ENCODE peak calls at places on chromosomes 16 and 17, in eight cellular contexts. Z, Y, N, S, E, U, P and Q are unnamed samples. For H3K9me3, the result is how much of the 10 kb centered on the place peaks cover.

GRCh38 chr17:1154704-1155103 is 25.1 kb downstream of the ABR start:
- DNase-seq in Z (peak), U (no peak), E (no peak), S (no peak), P (no peak), N (no peak), Y (no peak), Q (no peak)

GRCh38 chr17:13346996-13347762 is 254.6 kb downstream of the HS3ST3A1 start:
- DNase-seq in Y (no peak), Z (no peak), P (no peak), U (no peak), E (no peak), N (no peak), S (no peak), Q (no peak)

GRCh38 chr16:80103463-80103862 is 437.3 kb upstream of the DYNLRB2 start:
- DNase-seq in E (no peak), S (no peak), Z (no peak), U (no peak), N (no peak), Y (no peak), P (no peak), Q (no peak)

GRCh38 chr16:8183186-8184099 is 406.9 kb downstream of the TMEM114 start:
- DNase-seq in E (no peak), Y (no peak), U (no peak), N (no peak), Z (no peak), P (no peak), S (no peak), Q (no peak)

GRCh38 chr16:27827765-27828164 is 235.7 kb downstream of the GSG1L start:
- DNase-seq in S (no peak), U (no peak), Y (no peak), N (no peak), Z (no peak), P (no peak), E (no peak), Q (no peak)

GRCh38 chr17:43665038-43665386 is 3.3 kb upstream of the MEOX1 start:
- DNase-seq in U (no peak), Y (no peak), P (no peak), S (no peak), Z (no peak), E (no peak), N (no peak), Q (no peak)

GRCh38 chr17:60832206-60832605 is 154.6 kb downstream of the BCAS3 start:
- DNase-seq in N (no peak), P (no peak), E (no peak), U (peak), S (no peak), Z (no peak), Y (no peak), Q (no peak)

GRCh38 chr17:21313320-21313719 is 28.8 kb downstream of the MAP2K3 start:
- DNase-seq in Y (no peak), U (no peak), E (no peak), P (no peak), Z (peak), N (no peak), S (peak), Q (no peak)

GRCh38 chr17:19386974-19387920 is at the start of gene MFAP4:
- DNase-seq in P (peak), U (peak), Z (peak), N (peak), S (peak), E (peak), Y (no peak), Q (no peak)

GRCh38 chr17:14205992-14206461 is 30.6 kb downstream of the CDRT15 start:
- DNase-seq in P (peak), S (no peak), U (no peak), Z (peak), E (no peak), N (peak), Y (peak), Q (no peak)

GRCh38 chr17:3892095-3892998 is 506 bp downstream of the CAMKK1 start:
- DNase-seq in E (peak), Z (peak), N (peak), P (peak), Y (peak), S (peak), U (peak), Q (peak)

GRCh38 chr17:19387921-19388521 is 1.0 kb upstream of the MFAP4 start:
- DNase-seq in U (no peak), S (no peak), E (peak), Z (no peak), N (no peak), Y (no peak), P (no peak), Q (no peak)

GRCh38 chr16:29825145-29826044 is 5.1 kb downstream of the MVP start:
- DNase-seq in E (no peak), N (no peak), P (no peak), Y (no peak), S (peak), U (no peak), Z (peak), Q (no peak)

GRCh38 chr16:65469116-65469515 is 347.3 kb upstream of the CDH11 start:
- DNase-seq in U (no peak), N (no peak), P (no peak), Y (no peak), Z (no peak), E (no peak), S (no peak), Q (no peak)

GRCh38 chr16:67883872-67884261 is 818 bp upstream of the NRN1L start:
- DNase-seq in P (peak), U (peak), E (peak), Y (peak), S (peak), N (peak), Z (peak), Q (peak)

GRCh38 chr16:52906271-52906670 is 146.4 kb downstream of the CHD9NB start:
- DNase-seq in Z (no peak), P (no peak), E (no peak), U (no peak), N (no peak), S (no peak), Y (no peak), Q (no peak)

GRCh38 chr16:81424761-81425160 is 19.8 kb upstream of the CMIP start:
- DNase-seq in Y (no peak), P (no peak), S (no peak), E (no peak), U (no peak), N (no peak), Z (no peak), Q (no peak)

GRCh38 chr16:54284319-54284930 is 2.2 kb downstream of the IRX3 start:
- DNase-seq in Z (peak), E (no peak), Y (no peak), N (peak), P (peak), U (peak), S (no peak), Q (no peak)

GRCh38 chr17:78741644-78742284 is 40.3 kb downstream of the CYTH1 start:
- DNase-seq in E (no peak), Z (no peak), Y (no peak), N (no peak), U (no peak), S (no peak), P (no peak), Q (no peak)

GRCh38 chr16:10408824-10409381 is 23.0 kb downstream of the ATF7IP2 start:
- DNase-seq in Z (no peak), U (no peak), P (no peak), N (no peak), E (no peak), Y (no peak), S (no peak), Q (no peak)

GRCh38 chr16:10405386-10405939 is 19.6 kb downstream of the ATF7IP2 start:
- DNase-seq in P (peak), U (no peak), S (no peak), Y (no peak), N (no peak), E (no peak), Z (no peak), Q (no peak)

GRCh38 chr16:10412935-10413601 is 27.2 kb downstream of the ATF7IP2 start:
- DNase-seq in Y (no peak), N (no peak), S (no peak), Z (no peak), U (no peak), P (no peak), E (no peak), Q (no peak)

GRCh38 chr16:10410469-10410868 is 24.6 kb downstream of the ATF7IP2 start:
- DNase-seq in S (no peak), Z (no peak), U (no peak), Y (no peak), E (no peak), P (no peak), N (no peak), Q (no peak)
- H3K9me3 ChIP-seq in S (under half), Z (under half), U (under half), Y (half or more), E (under half), P (under half), N (under half), Q (under half)

GRCh38 chr16:3388325-3388724 is 12.5 kb downstream of the ZSCAN32 start:
- DNase-seq in N (no peak), U (no peak), S (no peak), Y (no peak), E (no peak), Z (no peak), P (no peak), Q (no peak)
- H3K9me3 ChIP-seq in N (under half), U (under half), S (half or more), Y (half or more), E (half or more), Z (under half), P (half or more), Q (under half)

GRCh38 chr16:35255816-35256215 is 1796.4 kb downstream of the TP53TG3F start:
- DNase-seq in N (no peak), S (no peak), P (no peak), U (no peak), E (no peak), Y (no peak), Z (no peak), Q (no peak)
- H3K9me3 ChIP-seq in N (under half), S (under half), P (under half), U (under half), E (under half), Y (under half), Z (under half), Q (under half)

DNA sequence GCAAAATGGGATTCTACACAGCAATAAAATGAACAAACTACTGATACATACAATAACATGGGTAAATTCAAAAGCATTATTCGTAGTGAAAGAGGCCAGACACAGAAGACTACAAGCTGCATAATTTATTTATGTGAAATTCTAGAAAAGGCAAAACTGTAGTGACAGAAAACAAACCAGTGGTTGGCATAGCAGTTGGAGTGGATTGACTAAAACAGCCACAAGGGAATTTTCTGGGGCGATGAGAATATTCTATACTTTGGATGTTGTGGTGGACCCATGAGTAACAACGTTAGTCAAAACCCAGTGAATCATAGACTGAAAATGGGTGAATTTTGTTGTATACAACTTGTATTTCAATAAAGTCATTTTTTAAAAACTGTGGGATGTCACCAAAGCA is 63.2 kb upstream of the RPL38 start:
- DNase-seq in P (no peak), N (no peak), Z (no peak), S (no peak), U (no peak), E (no peak), Y (no peak), Q (no peak)
- H3K9me3 ChIP-seq in P (under half), N (under half), Z (under half), S (under half), U (under half), E (under half), Y (under half), Q (under half)

GRCh38 chr16:5467552-5467951 is 370.0 kb upstream of the EEF2KMT start:
- DNase-seq in N (no peak), Z (no peak), Y (no peak), U (no peak), S (no peak), P (no peak), E (no peak), Q (no peak)

GRCh38 chr16:5468488-5468887 is 370.9 kb upstream of the EEF2KMT start:
- DNase-seq in Y (no peak), P (no peak), U (no peak), N (no peak), E (no peak), S (no peak), Z (no peak), Q (no peak)

GRCh38 chr16:5465714-5466113 is 368.1 kb upstream of the EEF2KMT start:
- DNase-seq in E (no peak), U (no peak), Z (no peak), N (no peak), P (no peak), S (no peak), Y (no peak), Q (no peak)

GRCh38 chr16:5461574-5461973 is 364.0 kb upstream of the EEF2KMT start:
- DNase-seq in U (no peak), Y (no peak), N (no peak), Z (no peak), E (no peak), S (no peak), P (no peak), Q (no peak)

GRCh38 chr16:5466551-5466950 is 369.0 kb upstream of the EEF2KMT start:
- DNase-seq in Y (no peak), P (no peak), S (no peak), N (no peak), U (no peak), Z (no peak), E (no peak), Q (no peak)
- H3K9me3 ChIP-seq in Y (under half), P (under half), S (under half), N (under half), U (under half), Z (under half), E (under half), Q (under half)

GRCh38 chr17:5110816-5111215 is 862 bp downstream of the ZNF232 start:
- DNase-seq in Y (no peak), S (no peak), N (no peak), E (no peak), P (no peak), Z (no peak), U (no peak), Q (no peak)

GRCh38 chr17:5115673-5116651 is at the start of gene USP6:
- DNase-seq in U (no peak), S (no peak), Y (no peak), N (no peak), E (no peak), Z (no peak), P (no peak), Q (no peak)

GRCh38 chr17:5111402-5112204 is at the start of gene ZNF232:
- DNase-seq in Z (peak), N (peak), U (peak), E (peak), S (peak), Y (peak), P (peak), Q (peak)
- H3K9me3 ChIP-seq in Z (under half), N (under half), U (under half), E (under half), S (under half), Y (under half), P (under half), Q (under half)

GRCh38 chr16:3413730-3414379 is 12.8 kb downstream of the ZNF174 start:
- DNase-seq in Y (no peak), P (no peak), E (no peak), Z (no peak), U (no peak), S (no peak), N (no peak), Q (no peak)
- H3K9me3 ChIP-seq in Y (half or more), P (half or more), E (half or more), Z (under half), U (under half), S (half or more), N (under half), Q (under half)